ENCODE peak calls at places on chromosomes 11 and 22, in five cellular contexts. W is AG09309, L is Peyer's patch, B is NB4, G is fibroblast of lung. V is an unnamed sample.
A peak's percentile ranks its signal among the peaks of the same experiment; 100 is the strongest.

GRCh38 chr22:49157529-49158339 is 669.9 kb downstream of the BRD1 start:
- DNase-seq in L (no peak), W (no peak), B (no peak), G (no peak), V (no peak)

GRCh38 chr11:69244286-69244685 is 49.7 kb upstream of the MYEOV start:
- DNase-seq in W (no peak), G (no peak), L (no peak), B (no peak), V (no peak)

GRCh38 chr11:100706179-100706578 is 19.1 kb downstream of the ARHGAP42 start:
- DNase-seq in B (no peak), L (no peak), G (no peak), W (no peak), V (no peak)

GRCh38 chr11:6663794-6664478 is 8.3 kb upstream of the DCHS1 start:
- DNase-seq in B (no peak), G (no peak), W (no peak), L (no peak), V (no peak)

GRCh38 chr11:35923452-35923851 is 20.4 kb upstream of the LDLRAD3 start:
- DNase-seq in B (no peak), W (no peak), L (no peak), G (no peak), V (no peak)

GRCh38 chr11:94504689-94505293 is 7.5 kb upstream of the C11orf97 start:
- DNase-seq in L (no peak), W (no peak), G (peak; percentile 70), B (peak; percentile 75), V (no peak)

GRCh38 chr11:46327829-46328228 is 19.4 kb upstream of the DGKZ start:
- DNase-seq in B (no peak), W (no peak), L (no peak), G (no peak), V (no peak)

GRCh38 chr22:32932176-32932575 is 126.0 kb downstream of the SYN3 start:
- DNase-seq in G (peak; percentile 51), W (no peak), B (no peak), L (no peak), V (no peak)

GRCh38 chr11:68979931-68980775 is 633 bp downstream of the MRGPRD start:
- DNase-seq in L (no peak), W (no peak), B (peak; percentile 47), G (no peak), V (no peak)

GRCh38 chr11:128328955-128329551 is 258.3 kb downstream of the ETS1 start:
- DNase-seq in B (no peak), W (no peak), G (no peak), L (no peak), V (no peak)

GRCh38 chr11:127919206-127920000 is 668.0 kb downstream of the ETS1 start:
- DNase-seq in W (peak; percentile 46), L (no peak), B (peak; percentile 29), G (peak; percentile 89), V (no peak)

GRCh38 chr11:70845761-70846160 is 406.6 kb downstream of the SHANK2 start:
- DNase-seq in G (no peak), L (no peak), W (no peak), B (no peak), V (no peak)

GRCh38 chr11:76603202-76603601 is 67.3 kb downstream of the LRRC32 start:
- DNase-seq in W (no peak), L (no peak), B (no peak), G (no peak), V (no peak)

GRCh38 chr11:29482510-29482909 is 534.3 kb downstream of the KCNA4 start:
- DNase-seq in B (no peak), W (no peak), G (no peak), L (no peak), V (no peak)

GRCh38 chr11:23789938-23790371 is 706.9 kb upstream of the LUZP2 start:
- DNase-seq in L (no peak), G (peak; percentile 55), W (peak; percentile 18), B (no peak), V (no peak)

GRCh38 chr11:115390441-115390840 is 113.8 kb downstream of the CADM1 start:
- DNase-seq in B (peak; percentile 2), G (no peak), L (no peak), W (no peak), V (no peak)

GRCh38 chr22:38789606-38790005 is 4.3 kb downstream of the DNAL4 start:
- DNase-seq in B (no peak), W (no peak), L (no peak), G (no peak), V (no peak)

GRCh38 chr11:27039873-27040272 is 742 bp upstream of the BBOX1 start:
- DNase-seq in W (no peak), B (no peak), G (no peak), L (no peak), V (no peak)

GRCh38 chr22:19852177-19852781 is 2.4 kb downstream of the GNB1L start:
- DNase-seq in B (no peak), W (no peak), L (peak; percentile 14), G (no peak), V (no peak)

DNA sequence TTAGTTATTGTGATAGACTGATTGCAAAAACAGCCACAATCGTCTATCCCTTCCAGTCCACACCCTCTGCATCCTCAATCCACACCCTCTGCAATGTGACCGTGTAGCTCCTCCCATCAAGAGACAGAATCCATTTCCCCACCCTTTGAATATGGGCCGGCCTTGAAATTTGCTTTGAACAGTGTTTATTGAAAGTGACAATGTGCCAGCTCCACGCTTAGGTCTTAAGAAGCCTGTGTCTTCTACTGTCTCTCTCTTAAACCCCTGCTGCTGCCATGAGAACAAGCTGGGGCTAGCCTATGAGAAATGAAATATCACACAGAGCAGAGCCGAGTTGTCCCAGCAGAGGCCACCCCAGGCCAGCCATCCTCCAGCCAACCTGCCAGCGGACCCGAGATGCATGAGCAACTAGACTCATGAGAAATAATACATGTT is 22.3 kb upstream of the MICAL2 start:
- DNase-seq in L (no peak), B (peak; percentile 22), G (peak; percentile 71), W (peak; percentile 43), V (peak; percentile 75)
- H3K4me3 ChIP-seq in L (no peak overlapping the region), B (no peak overlapping the region), G (no peak overlapping the region), W (no peak overlapping the region), V (no peak overlapping the region)

DNA sequence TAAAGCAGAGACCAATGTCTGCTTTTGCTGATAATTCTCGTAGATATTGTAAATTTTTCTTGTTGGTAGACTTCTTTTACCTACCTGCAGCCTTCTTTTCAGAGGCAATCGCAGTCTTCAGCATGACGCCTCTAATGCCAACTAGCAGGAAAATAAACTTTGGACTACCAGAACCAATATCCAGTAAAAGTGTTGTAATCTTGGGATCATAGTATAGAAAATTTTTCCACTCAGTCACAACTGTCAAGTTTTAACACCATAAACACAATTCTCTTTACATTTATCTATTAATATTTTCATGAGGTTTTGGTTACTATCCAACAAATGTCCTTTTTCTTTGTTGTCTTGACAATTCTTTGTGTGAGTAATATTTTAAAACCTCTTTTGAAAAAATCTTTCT is 2.3 kb downstream of the DEPDC7 start:
- DNase-seq in G (no peak), L (no peak), W (no peak), B (no peak), V (no peak)
- H3K4me3 ChIP-seq in G (no peak overlapping the region), L (peak overlapping the region; percentile 74), W (no peak overlapping the region), B (no peak overlapping the region), V (no peak overlapping the region)

GRCh38 chr11:316891-317291 is 3.1 kb downstream of the IFITM1 start:
- DNase-seq in L (no peak), B (no peak), G (no peak), W (no peak), V (no peak)
- H3K4me3 ChIP-seq in L (peak overlapping the region; percentile 66), B (no peak overlapping the region), G (no peak overlapping the region), W (no peak overlapping the region), V (no peak overlapping the region)

GRCh38 chr22:43155789-43156188 is 4.4 kb downstream of the TSPO start:
- DNase-seq in W (no peak), L (no peak), G (no peak), B (no peak), V (no peak)
- H3K4me3 ChIP-seq in W (no peak overlapping the region), L (no peak overlapping the region), G (no peak overlapping the region), B (no peak overlapping the region), V (no peak overlapping the region)

DNA sequence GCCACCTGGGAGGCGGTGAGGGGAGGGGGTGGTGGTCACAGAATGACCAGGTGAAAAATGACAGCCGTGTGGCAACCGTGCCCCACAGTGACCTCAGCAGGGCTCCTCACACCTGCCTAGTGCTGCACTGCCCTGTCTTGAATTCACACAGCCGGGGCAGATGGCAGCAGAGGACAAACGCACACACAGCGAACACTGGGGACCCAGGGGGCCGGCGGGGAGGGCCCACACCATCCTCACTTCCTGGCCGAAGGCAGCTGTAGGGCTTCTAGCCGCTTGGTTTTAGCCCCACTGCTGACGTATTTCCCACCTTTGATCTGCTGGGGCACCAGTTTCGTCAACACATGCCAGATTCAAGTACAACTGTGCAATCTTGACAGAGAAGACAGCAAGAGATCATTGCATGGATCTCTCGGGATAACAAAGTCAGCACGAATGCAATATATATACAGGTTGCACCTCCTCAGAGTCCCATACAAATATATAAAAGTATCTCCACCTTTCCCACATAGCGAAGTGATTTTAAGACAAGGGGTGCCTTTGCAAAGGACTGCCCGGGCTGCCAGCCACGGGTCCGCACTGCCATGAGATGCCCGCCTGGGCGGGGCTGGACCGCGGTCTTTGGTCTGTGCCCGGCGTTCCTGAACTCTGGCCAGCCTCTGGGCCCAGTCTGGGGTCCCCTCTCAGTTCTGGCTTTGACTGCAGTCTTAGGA is 26.9 kb downstream of the TRMU start:
- DNase-seq in B (no peak), L (peak; percentile 31), W (no peak), G (peak; percentile 9), V (no peak)
- H3K4me3 ChIP-seq in B (no peak overlapping the region), L (no peak overlapping the region), W (no peak overlapping the region), G (no peak overlapping the region), V (no peak overlapping the region)

DNA sequence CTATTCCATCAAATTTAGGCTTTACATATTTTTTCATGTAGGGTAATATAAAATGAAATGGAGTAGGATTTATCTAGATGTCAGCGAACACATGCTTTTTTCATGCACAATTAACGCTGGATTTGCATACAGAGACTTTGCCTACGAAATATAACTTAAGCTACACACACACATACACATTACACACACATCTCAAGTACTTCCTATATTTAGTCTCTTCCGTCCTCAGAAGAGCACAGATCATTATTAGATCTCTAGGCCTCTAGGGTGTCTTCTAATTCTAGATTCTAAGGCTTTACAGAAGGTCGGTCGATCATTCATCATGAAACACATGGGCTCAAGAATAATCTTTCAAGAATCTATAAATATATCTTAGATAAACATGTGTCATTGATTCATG is 3.8 kb upstream of the MS4A13 start:
- DNase-seq in G (no peak), B (no peak), W (no peak), L (no peak), V (no peak)
- H3K4me3 ChIP-seq in G (no peak overlapping the region), B (no peak overlapping the region), W (no peak overlapping the region), L (no peak overlapping the region), V (no peak overlapping the region)

GRCh38 chr22:42344391-42344861 is 74.0 kb upstream of the TCF20 start:
- DNase-seq in G (peak; percentile 17), L (no peak), W (no peak), B (no peak), V (no peak)
- H3K4me3 ChIP-seq in G (no peak overlapping the region), L (no peak overlapping the region), W (peak overlapping the region; percentile 28), B (no peak overlapping the region), V (no peak overlapping the region)

V was measured in WERI-Rb-1.